ENCODE peak calls at places on chromosomes 5 and 9, in five cellular contexts. G, B, L, P and T are unnamed samples.

GRCh38 chr9:129497064-129497836 is 123.7 kb downstream of the C9orf50 start:
- DNase-seq in G (no peak), B (peak; percentile 83), P (peak; percentile 35), L (no peak), T (no peak)

GRCh38 chr5:66080664-66081063 is 63.4 kb upstream of the SREK1 start:
- DNase-seq in G (no peak), B (no peak), P (no peak), L (no peak), T (no peak)

GRCh38 chr9:70285246-70285645 is 26.5 kb downstream of the SMC5 start:
- DNase-seq in P (peak; percentile 12), L (peak; percentile 46), B (no peak), G (peak; percentile 6), T (no peak)

GRCh38 chr9:38068616-38068865 is 486 bp downstream of the SHB start:
- DNase-seq in B (peak; percentile 73), G (peak; percentile 42), L (peak; percentile 74), P (no peak), T (peak; percentile 65)

GRCh38 chr9:100505564-100506159 is 32.7 kb downstream of the TMEFF1 start:
- DNase-seq in P (peak; percentile 55), B (no peak), L (peak; percentile 70), G (peak; percentile 65), T (peak; percentile 2)

GRCh38 chr5:39092581-39093350 is 18.6 kb upstream of the RICTOR start:
- DNase-seq in G (peak; percentile 34), B (no peak), P (no peak), L (peak; percentile 49), T (no peak)

GRCh38 chr5:56649569-56649968 is 165.8 kb upstream of the MAP3K1 start:
- DNase-seq in B (no peak), G (peak; percentile 54), P (no peak), L (no peak), T (peak; percentile 64)

GRCh38 chr5:74434124-74434899 is 206.2 kb downstream of the ENC1 start:
- DNase-seq in G (no peak), P (no peak), L (no peak), B (no peak), T (no peak)

GRCh38 chr5:149060325-149060724 is 2.5 kb downstream of the SH3TC2 start:
- DNase-seq in G (peak; percentile 88), B (no peak), P (peak; percentile 71), L (peak; percentile 66), T (no peak)

GRCh38 chr5:180643191-180643851 is 6.1 kb downstream of the FLT4 start:
- DNase-seq in P (no peak), B (no peak), G (no peak), L (no peak), T (no peak)

GRCh38 chr5:173764321-173765029 is 123.7 kb upstream of the CPEB4 start:
- DNase-seq in P (peak; percentile 95), G (peak; percentile 96), L (peak; percentile 98), B (peak; percentile 91), T (peak; percentile 23)

GRCh38 chr5:25362799-25363198 is 718.0 kb upstream of the CDH10 start:
- DNase-seq in B (no peak), P (no peak), G (peak; percentile 67), L (no peak), T (no peak)

GRCh38 chr9:72954431-72955420 is 1.9 kb upstream of the ALDH1A1 start:
- DNase-seq in L (no peak), P (no peak), G (no peak), B (peak; percentile 78), T (peak; percentile 87)

GRCh38 chr5:94857119-94857518 is 238.7 kb downstream of the SLF1 start:
- DNase-seq in G (no peak), P (no peak), L (no peak), B (no peak), T (no peak)